ENCODE peak calls at places on chromosome 4, in seven cellular contexts. One of them, this sample, is unnamed.

GRCh38 chr4:188781655-188782054 is 642.4 kb downstream of the TRIML1 start:
- DNase-seq in ecto neural progenitor cell: no peak
- DNase-seq in stimulated activated CD4-positive, alpha-beta T cell treated with anti-CD3 and anti-CD28 coated beads, TNF-alpha, amount 100 ng/mL, for 4 hours: no peak
- DNase-seq in NCI-H1417: no peak
- DNase-seq in AG08396: peak; percentile 12
- DNase-seq in cardiac septum: no peak
- DNase-seq in CD8-positive, alpha-beta T cell: no peak
- DNase-seq in this sample: no peak

GRCh38 chr4:10123227-10124101 is 6.9 kb upstream of the WDR1 start:
- DNase-seq in AG08396: peak; percentile 36
- DNase-seq in NCI-H1417: peak; percentile 59
- DNase-seq in CD8-positive, alpha-beta T cell: peak; percentile 31
- DNase-seq in stimulated activated CD4-positive, alpha-beta T cell treated with anti-CD3 and anti-CD28 coated beads, TNF-alpha, amount 100 ng/mL, for 4 hours: no peak
- DNase-seq in ecto neural progenitor cell: peak; percentile 67
- DNase-seq in cardiac septum: no peak
- DNase-seq in this sample: no peak

GRCh38 chr4:89109841-89110540 is 1.3 kb upstream of the TIGD2 start:
- DNase-seq in cardiac septum: no peak
- DNase-seq in stimulated activated CD4-positive, alpha-beta T cell treated with anti-CD3 and anti-CD28 coated beads, TNF-alpha, amount 100 ng/mL, for 4 hours: no peak
- DNase-seq in NCI-H1417: no peak
- DNase-seq in AG08396: no peak
- DNase-seq in ecto neural progenitor cell: no peak
- DNase-seq in CD8-positive, alpha-beta T cell: no peak
- DNase-seq in this sample: no peak

GRCh38 chr4:98546910-98547544 is 111.4 kb downstream of the TSPAN5 start:
- DNase-seq in NCI-H1417: no peak
- DNase-seq in stimulated activated CD4-positive, alpha-beta T cell treated with anti-CD3 and anti-CD28 coated beads, TNF-alpha, amount 100 ng/mL, for 4 hours: no peak
- DNase-seq in AG08396: peak; percentile 61
- DNase-seq in CD8-positive, alpha-beta T cell: no peak
- DNase-seq in cardiac septum: no peak
- DNase-seq in ecto neural progenitor cell: no peak
- DNase-seq in this sample: no peak

GRCh38 chr4:122285285-122285684 is 93.5 kb upstream of the ADAD1 start:
- DNase-seq in NCI-H1417: no peak
- DNase-seq in AG08396: peak; percentile 9
- DNase-seq in cardiac septum: no peak
- DNase-seq in CD8-positive, alpha-beta T cell: no peak
- DNase-seq in stimulated activated CD4-positive, alpha-beta T cell treated with anti-CD3 and anti-CD28 coated beads, TNF-alpha, amount 100 ng/mL, for 4 hours: no peak
- DNase-seq in ecto neural progenitor cell: no peak
- DNase-seq in this sample: no peak

GRCh38 chr4:113996599-113997177 is 17.2 kb upstream of the ARSJ start:
- DNase-seq in AG08396: no peak
- DNase-seq in NCI-H1417: no peak
- DNase-seq in stimulated activated CD4-positive, alpha-beta T cell treated with anti-CD3 and anti-CD28 coated beads, TNF-alpha, amount 100 ng/mL, for 4 hours: no peak
- DNase-seq in cardiac septum: no peak
- DNase-seq in CD8-positive, alpha-beta T cell: no peak
- DNase-seq in ecto neural progenitor cell: no peak
- DNase-seq in this sample: no peak

GRCh38 chr4:25767877-25768475 is 94.8 kb downstream of the SEL1L3 start:
- DNase-seq in NCI-H1417: peak; percentile 47
- DNase-seq in stimulated activated CD4-positive, alpha-beta T cell treated with anti-CD3 and anti-CD28 coated beads, TNF-alpha, amount 100 ng/mL, for 4 hours: no peak
- DNase-seq in AG08396: peak; percentile 70
- DNase-seq in ecto neural progenitor cell: peak; percentile 62
- DNase-seq in CD8-positive, alpha-beta T cell: no peak
- DNase-seq in cardiac septum: no peak
- DNase-seq in this sample: peak; percentile 56

GRCh38 chr4:89889289-89889688 is 5.4 kb upstream of the MMRN1 start:
- DNase-seq in cardiac septum: no peak
- DNase-seq in CD8-positive, alpha-beta T cell: no peak
- DNase-seq in stimulated activated CD4-positive, alpha-beta T cell treated with anti-CD3 and anti-CD28 coated beads, TNF-alpha, amount 100 ng/mL, for 4 hours: no peak
- DNase-seq in ecto neural progenitor cell: no peak
- DNase-seq in AG08396: no peak
- DNase-seq in NCI-H1417: no peak
- DNase-seq in this sample: peak; percentile 45

GRCh38 chr4:119068529-119068962 is 67.1 kb upstream of the MYOZ2 start:
- DNase-seq in AG08396: no peak
- DNase-seq in NCI-H1417: no peak
- DNase-seq in ecto neural progenitor cell: no peak
- DNase-seq in CD8-positive, alpha-beta T cell: no peak
- DNase-seq in stimulated activated CD4-positive, alpha-beta T cell treated with anti-CD3 and anti-CD28 coated beads, TNF-alpha, amount 100 ng/mL, for 4 hours: no peak
- DNase-seq in cardiac septum: no peak
- DNase-seq in this sample: no peak

GRCh38 chr4:94621491-94622080 is 136.2 kb upstream of the BMPR1B start:
- DNase-seq in CD8-positive, alpha-beta T cell: peak; percentile 7
- DNase-seq in ecto neural progenitor cell: no peak
- DNase-seq in NCI-H1417: no peak
- DNase-seq in cardiac septum: no peak
- DNase-seq in stimulated activated CD4-positive, alpha-beta T cell treated with anti-CD3 and anti-CD28 coated beads, TNF-alpha, amount 100 ng/mL, for 4 hours: no peak
- DNase-seq in AG08396: peak; percentile 13
- DNase-seq in this sample: no peak

GRCh38 chr4:146407669-146408084 is 114.1 kb downstream of the SLC10A7 start:
- DNase-seq in AG08396: no peak
- DNase-seq in ecto neural progenitor cell: no peak
- DNase-seq in CD8-positive, alpha-beta T cell: no peak
- DNase-seq in stimulated activated CD4-positive, alpha-beta T cell treated with anti-CD3 and anti-CD28 coated beads, TNF-alpha, amount 100 ng/mL, for 4 hours: no peak
- DNase-seq in NCI-H1417: no peak
- DNase-seq in cardiac septum: no peak
- DNase-seq in this sample: no peak

GRCh38 chr4:150581611-150582010 is 340 bp upstream of the MAB21L2 start:
- DNase-seq in AG08396: no peak
- DNase-seq in CD8-positive, alpha-beta T cell: no peak
- DNase-seq in cardiac septum: no peak
- DNase-seq in stimulated activated CD4-positive, alpha-beta T cell treated with anti-CD3 and anti-CD28 coated beads, TNF-alpha, amount 100 ng/mL, for 4 hours: no peak
- DNase-seq in NCI-H1417: no peak
- DNase-seq in ecto neural progenitor cell: peak; percentile 77
- DNase-seq in this sample: no peak

GRCh38 chr4:147938481-147938880 is 206.6 kb downstream of the ARHGAP10 start:
- DNase-seq in stimulated activated CD4-positive, alpha-beta T cell treated with anti-CD3 and anti-CD28 coated beads, TNF-alpha, amount 100 ng/mL, for 4 hours: no peak
- DNase-seq in CD8-positive, alpha-beta T cell: no peak
- DNase-seq in NCI-H1417: no peak
- DNase-seq in ecto neural progenitor cell: no peak
- DNase-seq in cardiac septum: no peak
- DNase-seq in AG08396: no peak
- DNase-seq in this sample: no peak

GRCh38 chr4:36214735-36215485 is 29.4 kb downstream of the ARAP2 start:
- DNase-seq in stimulated activated CD4-positive, alpha-beta T cell treated with anti-CD3 and anti-CD28 coated beads, TNF-alpha, amount 100 ng/mL, for 4 hours: no peak
- DNase-seq in NCI-H1417: no peak
- DNase-seq in ecto neural progenitor cell: no peak
- DNase-seq in CD8-positive, alpha-beta T cell: no peak
- DNase-seq in AG08396: no peak
- DNase-seq in cardiac septum: no peak
- DNase-seq in this sample: no peak

GRCh38 chr4:13966241-13967195 is 339.0 kb upstream of the BOD1L1 start:
- DNase-seq in AG08396: peak; percentile 65
- DNase-seq in ecto neural progenitor cell: no peak
- DNase-seq in CD8-positive, alpha-beta T cell: no peak
- DNase-seq in cardiac septum: no peak
- DNase-seq in NCI-H1417: no peak
- DNase-seq in stimulated activated CD4-positive, alpha-beta T cell treated with anti-CD3 and anti-CD28 coated beads, TNF-alpha, amount 100 ng/mL, for 4 hours: no peak
- DNase-seq in this sample: no peak

GRCh38 chr4:142917678-142918077 is 71.6 kb upstream of the INPP4B start:
- DNase-seq in NCI-H1417: no peak
- DNase-seq in AG08396: no peak
- DNase-seq in ecto neural progenitor cell: no peak
- DNase-seq in stimulated activated CD4-positive, alpha-beta T cell treated with anti-CD3 and anti-CD28 coated beads, TNF-alpha, amount 100 ng/mL, for 4 hours: no peak
- DNase-seq in CD8-positive, alpha-beta T cell: no peak
- DNase-seq in cardiac septum: no peak
- DNase-seq in this sample: no peak

GRCh38 chr4:89586318-89586717 is 250.6 kb downstream of the SNCA start:
- DNase-seq in CD8-positive, alpha-beta T cell: no peak
- DNase-seq in stimulated activated CD4-positive, alpha-beta T cell treated with anti-CD3 and anti-CD28 coated beads, TNF-alpha, amount 100 ng/mL, for 4 hours: no peak
- DNase-seq in cardiac septum: no peak
- DNase-seq in NCI-H1417: no peak
- DNase-seq in AG08396: no peak
- DNase-seq in ecto neural progenitor cell: no peak
- DNase-seq in this sample: no peak

GRCh38 chr4:113101669-113102068 is 52.2 kb downstream of the ANK2 start:
- DNase-seq in NCI-H1417: no peak
- DNase-seq in cardiac septum: no peak
- DNase-seq in ecto neural progenitor cell: no peak
- DNase-seq in CD8-positive, alpha-beta T cell: no peak
- DNase-seq in stimulated activated CD4-positive, alpha-beta T cell treated with anti-CD3 and anti-CD28 coated beads, TNF-alpha, amount 100 ng/mL, for 4 hours: no peak
- DNase-seq in AG08396: peak; percentile 7
- DNase-seq in this sample: no peak

GRCh38 chr4:98046665-98047064 is 96.6 kb downstream of the STPG2 start:
- DNase-seq in stimulated activated CD4-positive, alpha-beta T cell treated with anti-CD3 and anti-CD28 coated beads, TNF-alpha, amount 100 ng/mL, for 4 hours: no peak
- DNase-seq in ecto neural progenitor cell: no peak
- DNase-seq in AG08396: no peak
- DNase-seq in cardiac septum: no peak
- DNase-seq in CD8-positive, alpha-beta T cell: no peak
- DNase-seq in NCI-H1417: peak; percentile 4
- DNase-seq in this sample: no peak

GRCh38 chr4:151169223-151169622 is 69.8 kb downstream of the RPS3A start:
- DNase-seq in NCI-H1417: peak; percentile 57
- DNase-seq in ecto neural progenitor cell: no peak
- DNase-seq in CD8-positive, alpha-beta T cell: no peak
- DNase-seq in stimulated activated CD4-positive, alpha-beta T cell treated with anti-CD3 and anti-CD28 coated beads, TNF-alpha, amount 100 ng/mL, for 4 hours: no peak
- DNase-seq in cardiac septum: no peak
- DNase-seq in AG08396: peak; percentile 94
- DNase-seq in this sample: no peak

GRCh38 chr4:126718161-126718560 is 914.6 kb upstream of the INTU start:
- DNase-seq in NCI-H1417: no peak
- DNase-seq in AG08396: peak; percentile 12
- DNase-seq in cardiac septum: no peak
- DNase-seq in stimulated activated CD4-positive, alpha-beta T cell treated with anti-CD3 and anti-CD28 coated beads, TNF-alpha, amount 100 ng/mL, for 4 hours: no peak
- DNase-seq in CD8-positive, alpha-beta T cell: no peak
- DNase-seq in ecto neural progenitor cell: no peak
- DNase-seq in this sample: no peak

GRCh38 chr4:35912174-35912573 is 332.1 kb downstream of the ARAP2 start:
- DNase-seq in CD8-positive, alpha-beta T cell: no peak
- DNase-seq in NCI-H1417: no peak
- DNase-seq in AG08396: no peak
- DNase-seq in cardiac septum: no peak
- DNase-seq in stimulated activated CD4-positive, alpha-beta T cell treated with anti-CD3 and anti-CD28 coated beads, TNF-alpha, amount 100 ng/mL, for 4 hours: no peak
- DNase-seq in ecto neural progenitor cell: no peak
- DNase-seq in this sample: no peak

GRCh38 chr4:53702334-53703266 is 111.3 kb upstream of the LNX1 start:
- DNase-seq in stimulated activated CD4-positive, alpha-beta T cell treated with anti-CD3 and anti-CD28 coated beads, TNF-alpha, amount 100 ng/mL, for 4 hours: no peak
- DNase-seq in NCI-H1417: peak; percentile 91
- DNase-seq in ecto neural progenitor cell: peak; percentile 69
- DNase-seq in AG08396: peak; percentile 62
- DNase-seq in cardiac septum: peak; percentile 85
- DNase-seq in CD8-positive, alpha-beta T cell: no peak
- DNase-seq in this sample: no peak